ENCODE peak calls at places on chromosomes 7 and 10, in five cellular contexts. H is left ventricle myocardium inferior, D is cardiac muscle cell, E is GM06990, G is aorta. J is an unnamed sample. For H3K27me3, the result is how much of the 10 kb centered on the place peaks cover.

GRCh38 chr7:93622036-93622714 is 47.7 kb upstream of the CALCR start:
- DNase-seq in H (no peak), D (peak), G (no peak), E (no peak), J (no peak)

GRCh38 chr10:111996103-111996502 is 187.5 kb downstream of the GPAM start:
- DNase-seq in H (no peak), D (no peak), E (peak), G (no peak), J (no peak)

GRCh38 chr7:16114633-16115032 is 306.7 kb downstream of the CRPPA start:
- DNase-seq in D (peak), G (no peak), E (no peak), H (no peak), J (no peak)

GRCh38 chr7:26426096-26426495 is 134.4 kb downstream of the SNX10 start:
- DNase-seq in G (no peak), D (no peak), H (no peak), E (no peak), J (no peak)

GRCh38 chr10:71634531-71635164 is 84.9 kb downstream of the C10orf105 start:
- DNase-seq in H (peak), E (no peak), G (peak), D (no peak), J (peak)

GRCh38 chr7:85033263-85033662 is 153.6 kb downstream of the SEMA3D start:
- DNase-seq in E (no peak), H (no peak), D (no peak), G (no peak), J (no peak)

GRCh38 chr7:117961235-117961634 is 88.0 kb upstream of the CTTNBP2 start:
- DNase-seq in D (no peak), G (no peak), E (no peak), H (no peak), J (no peak)

GRCh38 chr7:40947546-40947945 is 755.3 kb downstream of the INHBA start:
- DNase-seq in H (no peak), D (no peak), G (no peak), E (no peak), J (no peak)

GRCh38 chr7:15687645-15688025 is 1.2 kb upstream of the MEOX2 start:
- DNase-seq in G (no peak), D (no peak), H (peak), E (no peak), J (no peak)

GRCh38 chr7:3438352-3438751 is 137.3 kb downstream of the SDK1 start:
- DNase-seq in H (no peak), G (no peak), E (no peak), D (no peak), J (no peak)

GRCh38 chr10:114372179-114372578 is 32.1 kb downstream of the AFAP1L2 start:
- DNase-seq in G (no peak), E (no peak), D (no peak), H (no peak), J (no peak)

GRCh38 chr7:351256-351655 is 61.3 kb downstream of the FOXL3 start:
- DNase-seq in G (no peak), D (no peak), H (no peak), E (no peak), J (no peak)

GRCh38 chr7:112640682-112641081 is 149.5 kb downstream of the TMEM168 start:
- DNase-seq in G (no peak), D (no peak), H (no peak), E (no peak), J (no peak)

GRCh38 chr7:112634107-112634506 is 153.3 kb downstream of the LSMEM1 start:
- DNase-seq in D (no peak), E (no peak), G (no peak), H (no peak), J (no peak)

GRCh38 chr7:112635742-112636141 is 154.5 kb downstream of the TMEM168 start:
- DNase-seq in E (no peak), G (no peak), H (no peak), D (no peak), J (no peak)

GRCh38 chr7:112638675-112639400 is 151.4 kb downstream of the TMEM168 start:
- DNase-seq in H (no peak), G (no peak), E (no peak), D (no peak), J (no peak)
- H3K4me3 ChIP-seq in H (no peak), G (no peak), E (no peak), D (no peak), J (no peak)

GRCh38 chr10:124473070-124473469 is 11.4 kb downstream of the LHPP start:
- DNase-seq in G (no peak), D (no peak), H (no peak), E (no peak), J (no peak)
- H3K27me3 ChIP-seq in G (under half), D (under half), H (under half), E (under half), J (under half)

DNA sequence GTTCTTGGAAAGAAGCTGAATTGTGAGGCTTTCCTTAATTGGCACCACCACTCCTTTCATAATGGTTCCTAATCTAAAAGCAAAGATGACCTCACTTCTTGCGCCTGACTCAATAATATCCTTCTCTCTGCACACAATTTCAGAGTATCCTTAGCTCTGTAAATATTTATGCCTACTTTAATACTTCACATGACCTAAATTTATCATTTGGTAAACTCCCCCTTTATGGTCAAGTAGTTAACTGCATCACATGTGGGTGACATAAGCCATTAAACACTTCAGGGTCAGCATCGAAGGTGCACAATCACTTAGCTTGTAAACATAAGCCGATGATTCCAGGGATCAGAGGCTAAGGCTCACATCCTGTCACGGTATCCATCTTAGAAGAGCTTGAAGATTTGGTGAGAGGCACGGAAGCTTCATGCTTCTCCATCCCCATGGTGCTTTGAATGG is 7.3 kb upstream of the RHOBTB1 start:
- DNase-seq in D (no peak), E (no peak), G (no peak), H (no peak), J (no peak)
- H3K4me3 ChIP-seq in D (no peak), E (no peak), G (no peak), H (no peak), J (no peak)

DNA sequence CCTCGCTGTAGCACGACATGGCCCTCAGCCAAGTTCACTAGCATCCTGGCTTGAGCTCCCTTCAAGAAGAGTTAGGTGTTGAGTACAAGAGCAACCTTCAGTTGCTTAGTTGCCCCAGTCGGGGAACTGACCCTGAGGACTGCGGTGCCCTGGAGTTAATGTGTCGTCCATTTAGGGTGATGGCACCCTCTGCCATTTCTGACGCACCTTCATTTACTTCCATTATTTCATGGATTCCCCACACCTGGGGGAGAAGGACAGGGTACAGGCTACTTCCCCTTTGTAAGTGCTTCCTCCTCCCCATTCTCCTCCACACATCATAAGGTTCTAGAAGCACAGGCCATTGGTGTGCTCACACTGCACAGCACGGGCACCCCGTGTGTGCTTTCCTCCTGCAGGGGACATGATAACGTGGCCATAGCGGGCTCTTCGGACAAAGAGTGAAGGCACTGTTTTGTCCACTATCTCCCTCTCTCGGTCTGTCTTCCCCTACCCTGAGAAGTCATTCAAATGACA is 1.8 kb downstream of the ALOX5 start:
- DNase-seq in H (no peak), D (no peak), E (peak), G (no peak), J (no peak)
- H3K27me3 ChIP-seq in H (half or more), D (half or more), E (under half), G (under half), J (under half)

GRCh38 chr7:29883462-29884398 is 77.4 kb downstream of the WIPF3 start:
- DNase-seq in G (no peak), D (no peak), E (no peak), H (no peak), J (no peak)
- H3K4me3 ChIP-seq in G (peak), D (no peak), E (no peak), H (no peak), J (no peak)